ENCODE peak calls at places on chromosomes 6 and 20, in five cellular contexts. O is HCT116, Z is GM12878, H is K562, U is SK-N-SH. G is an unnamed sample.

GRCh38 chr6:73004817-73005216 is 220.5 kb downstream of the KHDC1L start:
- DNase-seq in U (no peak), O (no peak), H (no peak), Z (no peak), G (no peak)

GRCh38 chr6:54717849-54718455 is 128.6 kb upstream of the FAM83B start:
- DNase-seq in O (peak; percentile 63), Z (peak; percentile 20), U (peak; percentile 29), H (peak; percentile 22), G (peak; percentile 86)

GRCh38 chr6:95693108-95693507 is 115.8 kb downstream of the MANEA start:
- DNase-seq in U (no peak), H (no peak), Z (no peak), O (no peak), G (no peak)

GRCh38 chr6:127516676-127517273 is 2.4 kb downstream of the MTCL3 start:
- DNase-seq in H (peak; percentile 50), Z (no peak), O (peak; percentile 39), U (peak; percentile 71), G (peak; percentile 30)

GRCh38 chr6:25337004-25337403 is 57.8 kb downstream of the CARMIL1 start:
- DNase-seq in Z (no peak), O (no peak), H (no peak), U (no peak), G (no peak)

GRCh38 chr6:151289399-151290007 is 49.7 kb downstream of the AKAP12 start:
- DNase-seq in H (no peak), O (no peak), Z (no peak), U (no peak), G (no peak)

GRCh38 chr20:38286586-38287502 is 17.1 kb upstream of the BPI start:
- DNase-seq in H (no peak), U (no peak), Z (no peak), O (no peak), G (no peak)

GRCh38 chr20:16352321-16352720 is 220.9 kb downstream of the KIF16B start:
- DNase-seq in O (no peak), H (peak; percentile 16), U (no peak), Z (no peak), G (no peak)

GRCh38 chr20:10673831-10674683 is at the start of gene JAG1:
- DNase-seq in U (peak; percentile 99), O (peak; percentile 85), H (peak; percentile 91), Z (peak; percentile 60), G (peak; percentile 99)

GRCh38 chr20:58097943-58098342 is 130.5 kb downstream of the ANKRD60 start:
- DNase-seq in H (no peak), U (no peak), O (no peak), Z (no peak), G (no peak)

GRCh38 chr6:7270320-7271204 is 42.4 kb downstream of the SSR1 start:
- DNase-seq in O (no peak), U (no peak), H (no peak), Z (no peak), G (no peak)

GRCh38 chr6:8130399-8130798 is 28.1 kb upstream of the EEF1E1 start:
- DNase-seq in H (no peak), U (no peak), O (no peak), Z (no peak), G (no peak)

GRCh38 chr6:150243620-150244314 is 100.9 kb downstream of the PPP1R14C start:
- DNase-seq in H (no peak), U (no peak), O (no peak), Z (no peak), G (no peak)

GRCh38 chr6:37624121-37624520 is 73.6 kb downstream of the MDGA1 start:
- DNase-seq in Z (no peak), U (no peak), O (no peak), H (no peak), G (no peak)

GRCh38 chr6:62652692-62653328 is 366.8 kb upstream of the KHDRBS2 start:
- DNase-seq in Z (no peak), U (no peak), H (no peak), O (peak; percentile 15), G (no peak)

GRCh38 chr6:96943535-96943934 is 19.0 kb downstream of the KLHL32 start:
- DNase-seq in O (no peak), H (no peak), U (no peak), Z (no peak), G (no peak)

GRCh38 chr6:126117251-126117650 is 130.9 kb downstream of the TRMT11 start:
- DNase-seq in Z (no peak), O (no peak), H (no peak), U (no peak), G (no peak)

GRCh38 chr20:6993526-6993925 is 226.0 kb downstream of the BMP2 start:
- DNase-seq in O (no peak), Z (no peak), H (no peak), U (no peak), G (no peak)

GRCh38 chr20:17761612-17762011 is 61.8 kb downstream of the BANF2 start:
- DNase-seq in O (peak; percentile 4), Z (no peak), U (peak; percentile 36), H (peak; percentile 16), G (no peak)

GRCh38 chr6:81820979-81821378 is 68.5 kb upstream of the TENT5A start:
- DNase-seq in Z (peak; percentile 11), U (no peak), O (no peak), H (no peak), G (no peak)

GRCh38 chr6:106688177-106688951 is 59.0 kb downstream of the QRSL1 start:
- DNase-seq in U (no peak), O (no peak), Z (peak; percentile 25), H (no peak), G (no peak)

GRCh38 chr20:34525709-34526416 is 9.6 kb downstream of the DYNLRB1 start:
- DNase-seq in Z (no peak), U (peak; percentile 38), O (peak; percentile 93), H (no peak), G (peak; percentile 57)

GRCh38 chr20:37330316-37330715 is 15.6 kb upstream of the SRC start:
- DNase-seq in Z (no peak), O (no peak), H (peak; percentile 6), U (no peak), G (no peak)

GRCh38 chr20:37379967-37380828 is 34.3 kb downstream of the SRC start:
- DNase-seq in U (peak; percentile 3), O (no peak), Z (no peak), H (no peak), G (no peak)

GRCh38 chr6:37669887-37670437 is 27.7 kb downstream of the MDGA1 start:
- DNase-seq in Z (no peak), O (no peak), H (no peak), U (no peak), G (no peak)

GRCh38 chr6:144736763-144737162 is 451.6 kb downstream of the UTRN start:
- DNase-seq in O (no peak), Z (no peak), H (no peak), U (no peak), G (no peak)

GRCh38 chr6:2959909-2960719 is 11.3 kb downstream of the SERPINB6 start:
- DNase-seq in O (no peak), Z (no peak), U (no peak), H (no peak), G (no peak)

GRCh38 chr6:45959534-45960195 is 56.0 kb downstream of the CLIC5 start:
- DNase-seq in O (no peak), H (no peak), Z (no peak), U (no peak), G (no peak)
- TF ChIP-seq JUND in O (no peak), H (no peak), Z (no peak), U (no peak), G (no peak)

GRCh38 chr6:168045141-168045691 is 33.8 kb downstream of the FRMD1 start:
- DNase-seq in Z (no peak), U (no peak), H (peak; percentile 35), O (no peak), G (peak; percentile 16)
- TF ChIP-seq JUND in Z (no peak), U (no peak), H (no peak), O (no peak), G (no peak)

GRCh38 chr6:167150815-167151557 is 6.8 kb downstream of the GPR31 start:
- DNase-seq in Z (peak; percentile 86), H (no peak), O (no peak), U (no peak), G (no peak)
- TF ChIP-seq JUND in Z (no peak), H (no peak), O (no peak), U (no peak), G (no peak)

GRCh38 chr20:63652192-63652980 is 838 bp downstream of the STMN3 start:
- DNase-seq in H (peak; percentile 62), O (no peak), Z (no peak), U (peak; percentile 90), G (no peak)
- TF ChIP-seq JUND in H (no peak), O (no peak), Z (no peak), U (no peak), G (no peak)

GRCh38 chr6:15658345-15658744 is 4.5 kb downstream of the DTNBP1 start:
- DNase-seq in O (no peak), Z (peak; percentile 66), H (no peak), U (no peak), G (no peak)
- TF ChIP-seq JUND in O (no peak), Z (no peak), H (no peak), U (no peak), G (no peak)

GRCh38 chr20:56646599-56646998 is 17.5 kb downstream of the TFAP2C start:
- DNase-seq in H (no peak), O (no peak), Z (no peak), U (no peak), G (no peak)
- TF ChIP-seq JUND in H (no peak), O (no peak), Z (no peak), U (no peak), G (no peak)